ENCODE peak calls at places on chromosomes 7 and 10, in ten cellular contexts. N is AG20443; M is transverse colon; A is fibroblast of mammary gland; F is NCI-H774; X is astrocyte; B is cardiac muscle cell; P is SK-N-SH; G is activated naive CD4-positive, alpha-beta T cell; V is GM20000. H is an unnamed sample.

GRCh38 chr10:12807096-12807755 is 194.3 kb downstream of the CCDC3 start:
- DNase-seq in N (no peak), M (no peak), A (no peak), F (no peak), X (no peak), B (no peak), P (peak; percentile 40), G (no peak), V (no peak), H (no peak)

GRCh38 chr7:44755698-44756627 is 7.3 kb downstream of the ZMIZ2 start:
- DNase-seq in N (peak; percentile 20), M (no peak), A (no peak), F (no peak), X (no peak), B (no peak), P (no peak), G (no peak), V (no peak), H (no peak)

GRCh38 chr10:80104066-80104926 is 25.8 kb downstream of the TMEM254 start:
- DNase-seq in N (peak; percentile 81), M (no peak), A (peak; percentile 83), F (no peak), X (peak; percentile 45), B (peak; percentile 89), P (peak; percentile 63), G (no peak), V (peak; percentile 45), H (no peak)

GRCh38 chr10:30455816-30456215 is 21.8 kb downstream of the MAP3K8 start:
- DNase-seq in N (no peak), M (peak; percentile 31), A (no peak), F (no peak), X (no peak), B (no peak), P (no peak), G (no peak), V (no peak), H (no peak)

GRCh38 chr7:113321201-113321600 is 202.8 kb upstream of the SMIM30 start:
- DNase-seq in N (no peak), M (no peak), A (peak; percentile 14), F (no peak), X (peak; percentile 2), B (no peak), P (no peak), G (no peak), V (no peak), H (no peak)

GRCh38 chr7:11437987-11438386 is 394.0 kb downstream of the THSD7A start:
- DNase-seq in N (no peak), M (no peak), A (peak; percentile 54), F (no peak), X (peak; percentile 30), B (peak; percentile 55), P (no peak), G (no peak), V (no peak), H (no peak)

GRCh38 chr10:108358912-108359311 is 1194.4 kb upstream of the SORCS1 start:
- DNase-seq in N (peak; percentile 85), M (no peak), A (peak; percentile 97), F (no peak), X (peak; percentile 96), B (peak; percentile 83), P (peak; percentile 4), G (no peak), V (peak; percentile 10), H (no peak)

GRCh38 chr7:74199551-74200355 is 10.1 kb upstream of the LAT2 start:
- DNase-seq in N (no peak), M (no peak), A (peak; percentile 38), F (no peak), X (peak; percentile 60), B (no peak), P (no peak), G (no peak), V (no peak), H (no peak)

GRCh38 chr10:689433-690226 is at the start of gene DIP2C:
- DNase-seq in N (peak; percentile 99), M (peak; percentile 67), A (peak; percentile 67), F (peak; percentile 82), X (peak; percentile 66), B (peak; percentile 88), P (peak; percentile 99), G (no peak), V (peak; percentile 56), H (no peak)

H was measured in activated CD8-positive, alpha-beta memory T cell treated with anti-CD3 and anti-CD28 coated beads for 48 hours.